ENCODE peak calls at places on chromosomes 13 and 19, in four cellular contexts. E is breast epithelium, G is GM23338, C is progenitor cell of endocrine pancreas. Y is an unnamed sample.

GRCh38 chr13:26951581-26952177 is 191.1 kb upstream of the GPR12 start:
- DNase-seq in E (no peak), G (no peak), C (no peak), Y (no peak)

GRCh38 chr19:49437231-49437630 is 4.1 kb downstream of the SLC17A7 start:
- DNase-seq in C (no peak), E (no peak), G (no peak), Y (no peak)

GRCh38 chr19:14410054-14410774 is 8.9 kb downstream of the DDX39A start:
- DNase-seq in C (no peak), E (no peak), G (no peak), Y (no peak)

GRCh38 chr19:12779162-12779993 is 4.0 kb upstream of the HOOK2 start:
- DNase-seq in C (no peak), G (peak), E (no peak), Y (no peak)

GRCh38 chr13:78325585-78325984 is 277.8 kb downstream of the POU4F1 start:
- DNase-seq in G (no peak), E (no peak), C (no peak), Y (no peak)

GRCh38 chr19:28065026-28065425 is 1147.9 kb downstream of the UQCRFS1 start:
- DNase-seq in C (no peak), E (no peak), G (peak), Y (no peak)

GRCh38 chr19:5048727-5049553 is 80.0 kb downstream of the KDM4B start:
- DNase-seq in G (no peak), C (no peak), E (no peak), Y (no peak)

GRCh38 chr13:37598572-37598971 is at the start of gene POSTN:
- DNase-seq in C (no peak), E (no peak), G (no peak), Y (no peak)

GRCh38 chr19:12294308-12295158 is at the start of gene ZNF44:
- DNase-seq in G (peak), E (peak), C (peak), Y (peak)

GRCh38 chr19:14733574-14733973 is 43.7 kb downstream of the ZNF333 start:
- DNase-seq in E (no peak), C (no peak), G (no peak), Y (no peak)

GRCh38 chr19:2315818-2316353 is 7.9 kb upstream of the LINGO3 start:
- DNase-seq in C (peak), E (no peak), G (peak), Y (peak)

GRCh38 chr19:49326165-49326704 is 1.2 kb upstream of the SLC6A16 start:
- DNase-seq in E (no peak), G (no peak), C (no peak), Y (no peak)

GRCh38 chr13:74570834-74571233 is 436.6 kb upstream of the KLF12 start:
- DNase-seq in C (no peak), E (no peak), G (no peak), Y (no peak)

GRCh38 chr19:45443462-45444317 is 20.0 kb upstream of the ERCC1 start:
- DNase-seq in G (peak), C (peak), E (peak), Y (peak)

GRCh38 chr13:112057736-112058518 is 9.0 kb upstream of the SOX1 start:
- DNase-seq in E (no peak), C (peak), G (peak), Y (no peak)

GRCh38 chr13:112056284-112056727 is 10.6 kb upstream of the SOX1 start:
- DNase-seq in G (peak), C (no peak), E (no peak), Y (no peak)

GRCh38 chr13:112056739-112057433 is 10.1 kb upstream of the SOX1 start:
- DNase-seq in E (no peak), C (no peak), G (peak), Y (no peak)

GRCh38 chr13:112058519-112058873 is 8.5 kb upstream of the SOX1 start:
- DNase-seq in C (no peak), E (no peak), G (peak), Y (no peak)

DNA sequence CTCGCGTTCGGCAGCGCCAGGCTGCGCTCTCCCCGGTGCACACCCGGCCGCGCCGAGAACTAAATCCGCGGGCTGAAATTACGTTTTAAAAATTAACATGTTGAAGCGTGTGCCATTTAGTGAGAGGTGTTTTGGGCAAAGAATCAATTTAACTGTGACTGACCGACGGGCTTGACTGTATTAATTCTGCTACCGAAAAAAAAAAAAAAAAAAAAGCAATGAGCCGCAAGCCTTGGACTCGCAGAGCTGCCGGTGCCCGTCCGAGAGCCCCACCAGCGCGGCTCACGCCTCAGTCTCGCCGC is 9.6 kb upstream of the SOX1 start:
- DNase-seq in E (no peak), G (no peak), C (no peak), Y (no peak)
- TF ChIP-seq CTCF in E (no peak), G (no peak), C (no peak), Y (no peak)

GRCh38 chr13:110290153-110290552 is 16.8 kb downstream of the COL4A1 start:
- DNase-seq in E (no peak), C (no peak), G (no peak), Y (no peak)

GRCh38 chr13:110289174-110289573 is 17.8 kb downstream of the COL4A1 start:
- DNase-seq in C (no peak), E (no peak), G (no peak), Y (no peak)

GRCh38 chr13:110290811-110291210 is 16.1 kb downstream of the COL4A1 start:
- DNase-seq in C (no peak), G (no peak), E (no peak), Y (no peak)

GRCh38 chr13:110291286-110291685 is 15.7 kb downstream of the COL4A1 start:
- DNase-seq in G (no peak), C (no peak), E (no peak), Y (no peak)

DNA sequence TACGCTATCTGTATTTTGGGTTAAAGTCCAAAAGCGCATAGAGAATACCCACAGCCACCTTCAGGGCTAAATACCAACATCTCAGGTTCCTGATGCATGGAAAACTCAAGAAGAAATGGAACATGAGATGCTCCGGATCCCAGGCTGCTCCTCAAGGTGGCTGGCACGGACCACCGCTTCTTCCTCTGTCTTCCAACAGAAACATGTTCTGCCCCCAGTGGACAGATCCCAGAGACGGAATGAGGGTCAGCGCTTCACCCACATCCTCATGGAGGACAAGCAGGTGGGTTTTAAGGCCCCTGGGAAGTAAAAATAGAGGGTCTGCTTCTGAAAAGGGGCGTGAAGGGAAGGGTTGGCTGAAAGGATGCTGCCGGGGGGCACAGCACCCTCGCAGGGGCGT is 17.3 kb downstream of the COL4A1 start:
- DNase-seq in G (no peak), E (no peak), C (no peak), Y (no peak)
- TF ChIP-seq CTCF in G (no peak), E (no peak), C (no peak), Y (no peak)

GRCh38 chr19:35986664-35987570 is 8.1 kb upstream of the SDHAF1 start:
- DNase-seq in C (no peak), E (no peak), G (peak), Y (peak)
- TF ChIP-seq CTCF in C (no peak), E (no peak), G (no peak), Y (no peak)

GRCh38 chr19:42942187-42942789 is 5.3 kb upstream of the PSG7 start:
- DNase-seq in E (no peak), C (no peak), G (peak), Y (no peak)
- TF ChIP-seq CTCF in E (no peak), C (no peak), G (peak), Y (no peak)

GRCh38 chr19:17184381-17184841 is 30.7 kb upstream of the USE1 start:
- DNase-seq in C (no peak), E (no peak), G (no peak), Y (peak)

GRCh38 chr19:17183858-17184271 is 31.3 kb upstream of the USE1 start:
- DNase-seq in E (no peak), C (no peak), G (no peak), Y (peak)

GRCh38 chr19:17180997-17181702 is 34.0 kb upstream of the USE1 start:
- DNase-seq in E (no peak), G (peak), C (no peak), Y (no peak)

GRCh38 chr19:17185590-17185989 is 29.6 kb upstream of the USE1 start:
- DNase-seq in G (no peak), C (no peak), E (no peak), Y (no peak)

DNA sequence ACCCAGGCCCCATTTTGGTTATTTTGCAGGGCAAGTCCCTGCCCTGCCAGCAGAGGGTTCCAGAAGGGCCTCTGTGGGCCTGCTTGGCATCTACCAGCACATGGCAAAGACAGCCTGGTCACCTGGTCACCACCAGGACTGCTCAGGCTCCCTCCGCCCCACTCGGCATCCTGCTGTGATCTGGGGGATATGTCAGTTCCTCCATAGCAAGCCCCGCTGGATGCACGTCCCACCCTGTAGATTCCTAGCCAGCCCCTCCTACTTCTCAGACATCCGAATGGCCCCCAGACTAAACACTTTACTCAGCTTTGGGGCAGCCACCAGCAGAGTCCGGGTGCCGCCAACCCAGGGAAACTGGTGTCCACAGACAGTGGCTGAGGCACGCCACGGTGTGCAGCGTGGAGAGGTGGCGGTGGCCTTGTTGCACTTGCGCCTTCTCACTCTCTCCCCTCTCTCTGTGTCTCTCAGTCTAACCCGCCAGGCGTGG is 31.8 kb upstream of the USE1 start:
- DNase-seq in E (no peak), C (no peak), G (peak), Y (peak)
- TF ChIP-seq CTCF in E (no peak), C (no peak), G (peak), Y (no peak)

DNA sequence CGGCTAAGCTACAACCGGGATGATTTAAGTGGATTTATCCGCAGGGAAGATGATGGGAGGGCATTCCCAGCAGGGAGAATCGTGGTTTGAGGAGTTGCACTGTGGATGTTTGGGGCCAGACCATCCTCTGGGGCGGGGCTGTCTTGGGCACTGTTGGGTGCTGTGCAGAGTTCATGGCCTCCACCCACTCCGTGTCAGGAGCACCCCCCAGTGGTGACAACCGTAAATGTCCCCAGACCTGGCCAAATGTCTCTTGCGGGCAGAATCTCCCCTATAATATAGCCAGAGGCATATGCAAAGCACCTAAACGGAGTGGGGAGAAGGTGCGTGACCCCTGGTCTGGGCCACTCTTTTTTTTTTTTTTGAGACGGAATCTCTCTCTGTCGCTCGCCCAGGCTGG is 40.2 kb downstream of the SMIM24 start:
- DNase-seq in E (no peak), G (peak), C (no peak), Y (peak)
- TF ChIP-seq CTCF in E (no peak), G (peak), C (peak), Y (no peak)

GRCh38 chr13:39047560-39047959 is 9.3 kb downstream of the NHLRC3 start:
- DNase-seq in E (no peak), C (no peak), G (peak), Y (no peak)
- TF ChIP-seq CTCF in E (no peak), C (peak), G (peak), Y (no peak)

DNA sequence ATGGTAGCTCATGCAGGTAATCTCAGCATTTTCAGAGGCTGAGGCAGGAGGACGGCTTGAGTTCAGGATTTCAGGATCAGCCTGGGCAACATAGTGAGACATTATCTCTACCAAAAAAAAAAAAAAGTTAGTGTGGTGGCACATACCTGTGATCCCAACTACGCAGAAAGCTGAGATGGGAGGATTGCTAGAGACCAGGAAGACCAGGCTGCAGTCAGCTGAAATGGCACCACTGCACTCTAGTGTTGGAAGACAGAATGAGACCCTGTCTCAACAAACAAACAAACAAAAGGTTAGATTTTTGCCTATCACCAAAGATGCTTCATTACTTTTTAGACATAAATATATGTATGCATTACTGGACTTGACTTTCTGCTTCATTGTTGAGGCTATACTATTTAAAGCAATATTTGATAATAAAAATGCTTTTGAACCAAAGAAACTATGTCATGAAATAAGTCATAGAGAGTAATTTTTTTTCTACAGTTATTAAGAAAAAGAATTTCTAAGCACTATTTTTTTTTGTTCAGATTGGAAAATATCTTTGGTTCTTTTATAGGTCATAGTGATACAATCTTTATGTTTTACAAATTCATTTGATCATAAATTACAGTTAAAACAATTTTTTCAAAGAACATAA is 1180.1 kb upstream of the ATXN8OS start:
- DNase-seq in C (no peak), E (no peak), G (peak), Y (no peak)
- TF ChIP-seq CTCF in C (peak), E (no peak), G (peak), Y (no peak)

GRCh38 chr19:33705090-33705847 is 83.5 kb downstream of the CHST8 start:
- DNase-seq in G (peak), C (no peak), E (no peak), Y (no peak)

GRCh38 chr19:33702606-33703437 is 81.1 kb downstream of the CHST8 start:
- DNase-seq in C (no peak), G (no peak), E (no peak), Y (no peak)

GRCh38 chr19:33703438-33703750 is 81.6 kb downstream of the CHST8 start:
- DNase-seq in C (no peak), E (no peak), G (no peak), Y (no peak)

GRCh38 chr19:33703821-33704220 is 82.1 kb downstream of the CHST8 start:
- DNase-seq in E (no peak), G (no peak), C (no peak), Y (no peak)

DNA sequence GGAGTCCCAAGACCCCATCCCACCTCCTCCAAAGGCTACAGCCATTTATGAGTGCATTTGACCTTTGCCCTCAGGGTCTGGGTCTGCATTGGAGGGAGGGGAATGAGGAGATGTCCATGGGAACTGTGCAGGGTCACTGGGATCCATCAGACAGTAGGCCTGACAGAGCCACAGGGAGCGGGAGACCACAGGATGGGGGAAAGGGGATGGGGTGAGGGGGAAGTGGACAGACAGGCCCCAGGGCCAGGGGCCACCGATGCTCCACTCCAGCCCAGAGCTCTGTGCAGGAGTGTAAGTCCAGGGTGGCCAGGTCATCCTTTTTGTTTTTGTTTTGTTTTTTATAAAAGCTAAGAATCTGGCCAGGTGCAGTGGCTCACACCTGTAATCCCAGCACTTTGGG is 82.5 kb downstream of the CHST8 start:
- DNase-seq in G (no peak), E (no peak), C (no peak), Y (no peak)
- TF ChIP-seq CTCF in G (no peak), E (no peak), C (no peak), Y (no peak)

GRCh38 chr19:21915411-21915810 is 79.4 kb upstream of the ZNF43 start:
- DNase-seq in E (no peak), G (no peak), C (no peak), Y (no peak)

GRCh38 chr19:21907516-21907915 is 71.5 kb upstream of the ZNF43 start:
- DNase-seq in G (no peak), C (no peak), E (no peak), Y (no peak)

GRCh38 chr19:21908066-21908465 is 72.1 kb upstream of the ZNF43 start:
- DNase-seq in E (no peak), C (no peak), G (no peak), Y (no peak)

GRCh38 chr19:21910318-21910717 is 74.3 kb upstream of the ZNF43 start:
- DNase-seq in E (no peak), G (no peak), C (no peak), Y (no peak)

GRCh38 chr19:21912654-21913053 is 76.7 kb upstream of the ZNF43 start:
- DNase-seq in C (no peak), E (no peak), G (peak), Y (no peak)
- TF ChIP-seq CTCF in C (no peak), E (no peak), G (peak), Y (no peak)